ENCODE peak calls at places on chromosomes 6 and 20, in five cellular contexts. One of them, this sample, is unnamed.

GRCh38 chr6:168637853-168638252 is 196.9 kb downstream of the SMOC2 start:
- DNase-seq in heart left ventricle: no peak
- DNase-seq in IMR-90: no peak
- DNase-seq in breast epithelium: no peak
- DNase-seq in ovary: no peak
- DNase-seq in this sample: no peak

GRCh38 chr6:108168501-108168979 is 2.7 kb downstream of the NR2E1 start:
- DNase-seq in heart left ventricle: no peak
- DNase-seq in IMR-90: no peak
- DNase-seq in breast epithelium: no peak
- DNase-seq in ovary: no peak
- DNase-seq in this sample: peak; percentile 51

GRCh38 chr6:41682056-41682477 is 43.8 kb downstream of the MDFI start:
- DNase-seq in heart left ventricle: peak; percentile 92
- DNase-seq in IMR-90: peak; percentile 86
- DNase-seq in breast epithelium: peak; percentile 89
- DNase-seq in ovary: peak; percentile 92
- DNase-seq in this sample: peak; percentile 97

GRCh38 chr6:116500969-116501433 is 10.4 kb upstream of the CALHM5 start:
- DNase-seq in heart left ventricle: no peak
- DNase-seq in IMR-90: peak; percentile 36
- DNase-seq in breast epithelium: no peak
- DNase-seq in ovary: no peak
- DNase-seq in this sample: no peak

GRCh38 chr6:121780325-121781313 is 345.2 kb downstream of the GJA1 start:
- DNase-seq in heart left ventricle: peak; percentile 64
- DNase-seq in IMR-90: peak; percentile 92
- DNase-seq in breast epithelium: peak; percentile 85
- DNase-seq in ovary: peak; percentile 79
- DNase-seq in this sample: peak; percentile 17

GRCh38 chr6:47207261-47207660 is 102.4 kb downstream of the TNFRSF21 start:
- DNase-seq in heart left ventricle: no peak
- DNase-seq in IMR-90: no peak
- DNase-seq in breast epithelium: no peak
- DNase-seq in ovary: no peak
- DNase-seq in this sample: no peak

GRCh38 chr6:34901930-34902329 is 12.9 kb downstream of the ANKS1A start:
- DNase-seq in heart left ventricle: no peak
- DNase-seq in IMR-90: peak; percentile 71
- DNase-seq in breast epithelium: no peak
- DNase-seq in ovary: no peak
- DNase-seq in this sample: no peak

GRCh38 chr6:113879186-113880096 is 22.3 kb downstream of the MARCKS start:
- DNase-seq in heart left ventricle: peak; percentile 43
- DNase-seq in IMR-90: peak; percentile 83
- DNase-seq in breast epithelium: peak; percentile 27
- DNase-seq in ovary: no peak
- DNase-seq in this sample: peak; percentile 63

GRCh38 chr6:158799051-158799792 is 19.9 kb downstream of the EZR start:
- DNase-seq in heart left ventricle: no peak
- DNase-seq in IMR-90: peak; percentile 46
- DNase-seq in breast epithelium: no peak
- DNase-seq in ovary: peak; percentile 53
- DNase-seq in this sample: peak; percentile 90

GRCh38 chr6:22227824-22228610 is 68.8 kb downstream of the PRL start:
- DNase-seq in heart left ventricle: no peak
- DNase-seq in IMR-90: no peak
- DNase-seq in breast epithelium: no peak
- DNase-seq in ovary: no peak
- DNase-seq in this sample: no peak

GRCh38 chr20:24773751-24774201 is 175.3 kb upstream of the CST7 start:
- DNase-seq in heart left ventricle: no peak
- DNase-seq in IMR-90: peak; percentile 72
- DNase-seq in breast epithelium: no peak
- DNase-seq in ovary: no peak
- DNase-seq in this sample: no peak

GRCh38 chr20:52945862-52946522 is 26.2 kb upstream of the TSHZ2 start:
- DNase-seq in heart left ventricle: no peak
- DNase-seq in IMR-90: no peak
- DNase-seq in breast epithelium: no peak
- DNase-seq in ovary: no peak
- DNase-seq in this sample: no peak

GRCh38 chr6:107658920-107659879 is 164.9 kb downstream of the SCML4 start:
- DNase-seq in heart left ventricle: no peak
- DNase-seq in IMR-90: peak; percentile 69
- DNase-seq in breast epithelium: no peak
- DNase-seq in ovary: no peak
- DNase-seq in this sample: no peak

GRCh38 chr20:5886788-5887187 is 63.5 kb downstream of the TRMT6 start:
- DNase-seq in heart left ventricle: no peak
- DNase-seq in IMR-90: no peak
- DNase-seq in breast epithelium: no peak
- DNase-seq in ovary: no peak
- DNase-seq in this sample: peak; percentile 48

GRCh38 chr6:31114540-31114876 is at the start of gene PSORS1C1:
- DNase-seq in heart left ventricle: peak; percentile 77
- DNase-seq in IMR-90: peak; percentile 95
- DNase-seq in breast epithelium: peak; percentile 90
- DNase-seq in ovary: peak; percentile 86
- DNase-seq in this sample: peak; percentile 76

GRCh38 chr20:11686900-11687543 is 230.7 kb upstream of the BTBD3 start:
- DNase-seq in heart left ventricle: peak; percentile 18
- DNase-seq in IMR-90: peak; percentile 1
- DNase-seq in breast epithelium: no peak
- DNase-seq in ovary: peak; percentile 46
- DNase-seq in this sample: peak; percentile 64

GRCh38 chr6:111861321-111861938 is 11.8 kb downstream of the FYN start:
- DNase-seq in heart left ventricle: no peak
- DNase-seq in IMR-90: no peak
- DNase-seq in breast epithelium: no peak
- DNase-seq in ovary: no peak
- DNase-seq in this sample: no peak

GRCh38 chr20:44166008-44166407 is 21.0 kb downstream of the JPH2 start:
- DNase-seq in heart left ventricle: no peak
- DNase-seq in IMR-90: peak; percentile 36
- DNase-seq in breast epithelium: no peak
- DNase-seq in ovary: no peak
- DNase-seq in this sample: no peak

GRCh38 chr6:56518995-56519767 is 123.5 kb downstream of the DST start:
- DNase-seq in heart left ventricle: no peak
- DNase-seq in IMR-90: no peak
- DNase-seq in breast epithelium: no peak
- DNase-seq in ovary: no peak
- DNase-seq in this sample: no peak

GRCh38 chr6:32079566-32080290 is 29.4 kb downstream of the TNXB start:
- DNase-seq in heart left ventricle: no peak
- DNase-seq in IMR-90: no peak
- DNase-seq in breast epithelium: no peak
- DNase-seq in ovary: no peak
- DNase-seq in this sample: no peak

GRCh38 chr6:111985202-111985731 is 68.6 kb upstream of the CCN6 start:
- DNase-seq in heart left ventricle: no peak
- DNase-seq in IMR-90: peak; percentile 96
- DNase-seq in breast epithelium: peak; percentile 81
- DNase-seq in ovary: no peak
- DNase-seq in this sample: peak; percentile 22

GRCh38 chr20:14790771-14791517 is 453.5 kb upstream of the FLRT3 start:
- DNase-seq in heart left ventricle: no peak
- DNase-seq in IMR-90: no peak
- DNase-seq in breast epithelium: no peak
- DNase-seq in ovary: no peak
- DNase-seq in this sample: peak; percentile 29

GRCh38 chr20:32445539-32446273 is 87.6 kb downstream of the ASXL1 start:
- DNase-seq in heart left ventricle: no peak
- DNase-seq in IMR-90: no peak
- DNase-seq in breast epithelium: no peak
- DNase-seq in ovary: no peak
- DNase-seq in this sample: no peak

GRCh38 chr6:155126727-155127439 is 131.8 kb downstream of the TIAM2 start:
- DNase-seq in heart left ventricle: no peak
- DNase-seq in IMR-90: peak; percentile 80
- DNase-seq in breast epithelium: no peak
- DNase-seq in ovary: no peak
- DNase-seq in this sample: no peak

GRCh38 chr20:26163890-26164289 is 467.2 kb upstream of the ZNF337 start:
- DNase-seq in heart left ventricle: no peak
- DNase-seq in IMR-90: peak; percentile 70
- DNase-seq in breast epithelium: no peak
- DNase-seq in ovary: no peak
- DNase-seq in this sample: no peak

GRCh38 chr20:62984666-62985065 is 22.1 kb downstream of the BHLHE23 start:
- DNase-seq in heart left ventricle: no peak
- DNase-seq in IMR-90: no peak
- DNase-seq in breast epithelium: no peak
- DNase-seq in ovary: no peak
- DNase-seq in this sample: no peak

GRCh38 chr20:63158352-63158751 is 57.6 kb downstream of the YTHDF1 start:
- DNase-seq in heart left ventricle: no peak
- DNase-seq in IMR-90: no peak
- DNase-seq in breast epithelium: no peak
- DNase-seq in ovary: no peak
- DNase-seq in this sample: no peak

GRCh38 chr6:5956939-5957338 is 49.8 kb downstream of the NRN1 start:
- DNase-seq in heart left ventricle: no peak
- DNase-seq in IMR-90: no peak
- DNase-seq in breast epithelium: no peak
- DNase-seq in ovary: no peak
- DNase-seq in this sample: no peak

GRCh38 chr6:2244261-2245102 is 923 bp downstream of the GMDS start:
- DNase-seq in heart left ventricle: no peak
- DNase-seq in IMR-90: no peak
- DNase-seq in breast epithelium: peak; percentile 33
- DNase-seq in ovary: no peak
- DNase-seq in this sample: peak; percentile 40

GRCh38 chr20:46895906-46896242 is 1.2 kb downstream of the EYA2 start:
- DNase-seq in heart left ventricle: no peak
- DNase-seq in IMR-90: no peak
- DNase-seq in breast epithelium: no peak
- DNase-seq in ovary: no peak
- DNase-seq in this sample: no peak

GRCh38 chr20:58597021-58597940 is 53.8 kb upstream of the STX16 start:
- DNase-seq in heart left ventricle: peak; percentile 69
- DNase-seq in IMR-90: no peak
- DNase-seq in breast epithelium: no peak
- DNase-seq in ovary: peak; percentile 46
- DNase-seq in this sample: no peak

DNA sequence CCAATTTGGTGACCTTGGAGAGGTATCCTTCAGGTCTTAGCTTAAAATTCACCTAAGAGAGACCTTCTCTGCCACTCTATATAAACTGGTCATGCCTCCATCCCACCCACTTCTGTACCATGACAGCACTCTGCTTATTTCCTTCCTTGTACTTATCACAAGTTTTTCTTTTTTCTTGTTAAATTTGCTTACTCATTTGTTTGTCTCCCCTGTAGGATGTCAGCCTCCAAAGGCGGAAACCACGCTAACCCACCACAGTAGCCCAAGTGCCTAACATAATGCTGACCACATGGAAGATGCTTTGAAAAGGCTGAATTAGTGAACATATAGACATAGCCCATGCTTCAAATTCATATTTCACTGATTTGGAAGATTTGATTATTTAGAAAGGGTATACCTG is 5.4 kb downstream of the BMP6 start:
- DNase-seq in heart left ventricle: no peak
- DNase-seq in IMR-90: no peak
- DNase-seq in breast epithelium: no peak
- DNase-seq in ovary: no peak
- DNase-seq in this sample: no peak
- TF ChIP-seq POLR2A in heart left ventricle: no peak
- TF ChIP-seq POLR2A in IMR-90: no peak
- TF ChIP-seq POLR2A in breast epithelium: no peak
- TF ChIP-seq POLR2A in ovary: no peak
- TF ChIP-seq POLR2A in this sample: no peak

GRCh38 chr6:83310046-83310445 is 116.9 kb downstream of the RWDD2A start:
- DNase-seq in heart left ventricle: no peak
- DNase-seq in IMR-90: peak; percentile 48
- DNase-seq in breast epithelium: no peak
- DNase-seq in ovary: no peak
- DNase-seq in this sample: no peak
- TF ChIP-seq POLR2A in heart left ventricle: no peak
- TF ChIP-seq POLR2A in IMR-90: no peak
- TF ChIP-seq POLR2A in breast epithelium: no peak
- TF ChIP-seq POLR2A in ovary: no peak
- TF ChIP-seq POLR2A in this sample: no peak

GRCh38 chr6:93418113-93418447 is 1.3 kb downstream of the EPHA7 start:
- DNase-seq in heart left ventricle: no peak
- DNase-seq in IMR-90: no peak
- DNase-seq in breast epithelium: no peak
- DNase-seq in ovary: no peak
- DNase-seq in this sample: no peak

GRCh38 chr6:93418448-93419303 is 683 bp downstream of the EPHA7 start:
- DNase-seq in heart left ventricle: peak; percentile 33
- DNase-seq in IMR-90: no peak
- DNase-seq in breast epithelium: no peak
- DNase-seq in ovary: peak; percentile 56
- DNase-seq in this sample: peak; percentile 4

GRCh38 chr6:93417421-93417996 is 1.9 kb downstream of the EPHA7 start:
- DNase-seq in heart left ventricle: no peak
- DNase-seq in IMR-90: no peak
- DNase-seq in breast epithelium: no peak
- DNase-seq in ovary: peak; percentile 32
- DNase-seq in this sample: no peak

GRCh38 chr6:93420163-93420806 is 926 bp upstream of the EPHA7 start:
- DNase-seq in heart left ventricle: no peak
- DNase-seq in IMR-90: no peak
- DNase-seq in breast epithelium: no peak
- DNase-seq in ovary: no peak
- DNase-seq in this sample: no peak

GRCh38 chr6:93419304-93420162 is at the start of gene EPHA7:
- DNase-seq in heart left ventricle: peak; percentile 90
- DNase-seq in IMR-90: peak; percentile 76
- DNase-seq in breast epithelium: peak; percentile 87
- DNase-seq in ovary: peak; percentile 98
- DNase-seq in this sample: peak; percentile 94
- TF ChIP-seq POLR2A in heart left ventricle: peak; percentile 26
- TF ChIP-seq POLR2A in IMR-90: no peak
- TF ChIP-seq POLR2A in breast epithelium: no peak
- TF ChIP-seq POLR2A in ovary: peak; percentile 34
- TF ChIP-seq POLR2A in this sample: no peak

DNA sequence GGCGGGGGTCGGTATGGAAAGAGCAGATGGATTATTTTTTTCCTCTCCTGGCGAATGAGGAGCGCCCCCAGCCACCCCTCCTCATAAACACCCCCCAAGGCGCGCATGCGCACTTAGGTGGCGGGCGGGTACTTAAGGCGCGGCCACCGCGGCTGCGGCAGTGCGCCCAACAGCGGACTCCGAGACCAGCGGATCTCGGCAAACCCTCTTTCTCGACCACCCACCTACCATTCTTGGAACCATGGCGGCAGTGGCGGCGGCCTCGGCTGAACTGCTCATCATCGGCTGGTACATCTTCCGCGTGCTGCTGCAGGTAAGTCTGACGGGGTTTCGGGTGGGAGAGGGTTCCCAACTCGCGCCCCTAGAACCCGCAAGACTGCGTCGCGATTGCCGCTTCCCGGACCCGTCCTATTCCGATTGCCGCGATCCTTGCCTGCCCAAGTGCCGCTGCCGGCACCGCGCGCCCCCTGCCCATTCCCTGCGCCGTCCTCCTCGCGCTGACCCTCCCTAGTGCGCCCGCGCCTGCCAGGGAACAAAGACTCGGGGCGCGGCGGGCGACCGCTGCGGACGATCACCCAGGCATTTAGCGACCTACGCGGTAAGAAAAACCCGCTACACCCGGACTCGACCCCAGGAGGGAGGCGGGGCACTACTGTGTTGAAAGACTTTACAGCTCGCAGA is at the start of gene NNAT:
- DNase-seq in heart left ventricle: no peak
- DNase-seq in IMR-90: no peak
- DNase-seq in breast epithelium: no peak
- DNase-seq in ovary: no peak
- DNase-seq in this sample: no peak
- TF ChIP-seq POLR2A in heart left ventricle: no peak
- TF ChIP-seq POLR2A in IMR-90: no peak
- TF ChIP-seq POLR2A in breast epithelium: no peak
- TF ChIP-seq POLR2A in ovary: no peak
- TF ChIP-seq POLR2A in this sample: no peak

This sample was measured in body of pancreas.